ENCODE peak calls at places on chromosomes 16 and 17, in six cellular contexts. One of them, this sample, is unnamed.

GRCh38 chr17:80123791-80124190 is 22.4 kb downstream of the GAA start:
- DNase-seq in iris pigment epithelial cell: peak
- DNase-seq in memory B cell: no peak
- DNase-seq in SK-MEL-5: no peak
- DNase-seq in stimulated activated CD4-positive, alpha-beta T cell treated with anti-CD3 and anti-CD28 coated beads, Interleukin-1b, Interleukin-23, amount 100 ng/mL, for 1 hour: no peak
- DNase-seq in body of pancreas: peak
- DNase-seq in this sample: no peak

GRCh38 chr17:77117415-77117814 is 23.4 kb upstream of the SEC14L1 start:
- DNase-seq in iris pigment epithelial cell: peak
- DNase-seq in memory B cell: no peak
- DNase-seq in SK-MEL-5: no peak
- DNase-seq in stimulated activated CD4-positive, alpha-beta T cell treated with anti-CD3 and anti-CD28 coated beads, Interleukin-1b, Interleukin-23, amount 100 ng/mL, for 1 hour: no peak
- DNase-seq in body of pancreas: no peak
- DNase-seq in this sample: no peak

GRCh38 chr16:85460252-85460982 is 152.7 kb upstream of the GSE1 start:
- DNase-seq in iris pigment epithelial cell: peak
- DNase-seq in memory B cell: no peak
- DNase-seq in SK-MEL-5: no peak
- DNase-seq in stimulated activated CD4-positive, alpha-beta T cell treated with anti-CD3 and anti-CD28 coated beads, Interleukin-1b, Interleukin-23, amount 100 ng/mL, for 1 hour: no peak
- DNase-seq in body of pancreas: no peak
- DNase-seq in this sample: no peak

GRCh38 chr16:79437764-79438728 is 162.5 kb downstream of the MAF start:
- DNase-seq in iris pigment epithelial cell: no peak
- DNase-seq in memory B cell: no peak
- DNase-seq in SK-MEL-5: peak
- DNase-seq in stimulated activated CD4-positive, alpha-beta T cell treated with anti-CD3 and anti-CD28 coated beads, Interleukin-1b, Interleukin-23, amount 100 ng/mL, for 1 hour: no peak
- DNase-seq in body of pancreas: peak
- DNase-seq in this sample: no peak

GRCh38 chr16:22734313-22734869 is 79.6 kb upstream of the HS3ST2 start:
- DNase-seq in iris pigment epithelial cell: no peak
- DNase-seq in memory B cell: no peak
- DNase-seq in SK-MEL-5: no peak
- DNase-seq in stimulated activated CD4-positive, alpha-beta T cell treated with anti-CD3 and anti-CD28 coated beads, Interleukin-1b, Interleukin-23, amount 100 ng/mL, for 1 hour: no peak
- DNase-seq in body of pancreas: no peak
- DNase-seq in this sample: no peak

GRCh38 chr16:4239020-4239419 is 2.9 kb downstream of the SRL start:
- DNase-seq in iris pigment epithelial cell: no peak
- DNase-seq in memory B cell: no peak
- DNase-seq in SK-MEL-5: no peak
- DNase-seq in stimulated activated CD4-positive, alpha-beta T cell treated with anti-CD3 and anti-CD28 coated beads, Interleukin-1b, Interleukin-23, amount 100 ng/mL, for 1 hour: no peak
- DNase-seq in body of pancreas: no peak
- DNase-seq in this sample: no peak

GRCh38 chr17:28711723-28712036 is at the start of gene PROCA1:
- DNase-seq in iris pigment epithelial cell: no peak
- DNase-seq in memory B cell: no peak
- DNase-seq in SK-MEL-5: no peak
- DNase-seq in stimulated activated CD4-positive, alpha-beta T cell treated with anti-CD3 and anti-CD28 coated beads, Interleukin-1b, Interleukin-23, amount 100 ng/mL, for 1 hour: no peak
- DNase-seq in body of pancreas: no peak
- DNase-seq in this sample: no peak

GRCh38 chr17:48663134-48663924 is 37.2 kb upstream of the HOXB9 start:
- DNase-seq in iris pigment epithelial cell: no peak
- DNase-seq in memory B cell: no peak
- DNase-seq in SK-MEL-5: peak
- DNase-seq in stimulated activated CD4-positive, alpha-beta T cell treated with anti-CD3 and anti-CD28 coated beads, Interleukin-1b, Interleukin-23, amount 100 ng/mL, for 1 hour: no peak
- DNase-seq in body of pancreas: no peak
- DNase-seq in this sample: no peak

GRCh38 chr16:2529961-2530628 is 1.1 kb downstream of the CEMP1 start:
- DNase-seq in iris pigment epithelial cell: no peak
- DNase-seq in memory B cell: peak
- DNase-seq in SK-MEL-5: no peak
- DNase-seq in stimulated activated CD4-positive, alpha-beta T cell treated with anti-CD3 and anti-CD28 coated beads, Interleukin-1b, Interleukin-23, amount 100 ng/mL, for 1 hour: no peak
- DNase-seq in body of pancreas: peak
- DNase-seq in this sample: no peak

GRCh38 chr16:65111306-65111705 is 10.6 kb downstream of the CDH11 start:
- DNase-seq in iris pigment epithelial cell: no peak
- DNase-seq in memory B cell: no peak
- DNase-seq in SK-MEL-5: no peak
- DNase-seq in stimulated activated CD4-positive, alpha-beta T cell treated with anti-CD3 and anti-CD28 coated beads, Interleukin-1b, Interleukin-23, amount 100 ng/mL, for 1 hour: no peak
- DNase-seq in body of pancreas: no peak
- DNase-seq in this sample: no peak

GRCh38 chr17:5500247-5500803 is 14.0 kb downstream of the MIS12 start:
- DNase-seq in iris pigment epithelial cell: no peak
- DNase-seq in memory B cell: no peak
- DNase-seq in SK-MEL-5: no peak
- DNase-seq in stimulated activated CD4-positive, alpha-beta T cell treated with anti-CD3 and anti-CD28 coated beads, Interleukin-1b, Interleukin-23, amount 100 ng/mL, for 1 hour: no peak
- DNase-seq in body of pancreas: no peak
- DNase-seq in this sample: no peak

GRCh38 chr17:17343896-17344506 is 40.8 kb downstream of the NT5M start:
- DNase-seq in iris pigment epithelial cell: no peak
- DNase-seq in memory B cell: no peak
- DNase-seq in SK-MEL-5: no peak
- DNase-seq in stimulated activated CD4-positive, alpha-beta T cell treated with anti-CD3 and anti-CD28 coated beads, Interleukin-1b, Interleukin-23, amount 100 ng/mL, for 1 hour: no peak
- DNase-seq in body of pancreas: no peak
- DNase-seq in this sample: no peak

GRCh38 chr17:80921159-80921558 is 70.5 kb upstream of the CHMP6 start:
- DNase-seq in iris pigment epithelial cell: no peak
- DNase-seq in memory B cell: no peak
- DNase-seq in SK-MEL-5: no peak
- DNase-seq in stimulated activated CD4-positive, alpha-beta T cell treated with anti-CD3 and anti-CD28 coated beads, Interleukin-1b, Interleukin-23, amount 100 ng/mL, for 1 hour: no peak
- DNase-seq in body of pancreas: no peak
- DNase-seq in this sample: no peak

GRCh38 chr17:6654816-6655731 is 3.5 kb downstream of the C17orf100 start:
- DNase-seq in iris pigment epithelial cell: no peak
- DNase-seq in memory B cell: no peak
- DNase-seq in SK-MEL-5: no peak
- DNase-seq in stimulated activated CD4-positive, alpha-beta T cell treated with anti-CD3 and anti-CD28 coated beads, Interleukin-1b, Interleukin-23, amount 100 ng/mL, for 1 hour: no peak
- DNase-seq in body of pancreas: peak
- DNase-seq in this sample: no peak

GRCh38 chr17:8700546-8700945 is 44.1 kb downstream of the CCDC42 start:
- DNase-seq in iris pigment epithelial cell: no peak
- DNase-seq in memory B cell: no peak
- DNase-seq in SK-MEL-5: no peak
- DNase-seq in stimulated activated CD4-positive, alpha-beta T cell treated with anti-CD3 and anti-CD28 coated beads, Interleukin-1b, Interleukin-23, amount 100 ng/mL, for 1 hour: no peak
- DNase-seq in body of pancreas: no peak
- DNase-seq in this sample: no peak

GRCh38 chr17:72386619-72387237 is 265.9 kb downstream of the SOX9 start:
- DNase-seq in iris pigment epithelial cell: no peak
- DNase-seq in memory B cell: no peak
- DNase-seq in SK-MEL-5: no peak
- DNase-seq in stimulated activated CD4-positive, alpha-beta T cell treated with anti-CD3 and anti-CD28 coated beads, Interleukin-1b, Interleukin-23, amount 100 ng/mL, for 1 hour: no peak
- DNase-seq in body of pancreas: no peak
- DNase-seq in this sample: no peak

GRCh38 chr16:8948069-8948593 is 15.6 kb downstream of the USP7 start:
- DNase-seq in iris pigment epithelial cell: no peak
- DNase-seq in memory B cell: no peak
- DNase-seq in SK-MEL-5: no peak
- DNase-seq in stimulated activated CD4-positive, alpha-beta T cell treated with anti-CD3 and anti-CD28 coated beads, Interleukin-1b, Interleukin-23, amount 100 ng/mL, for 1 hour: no peak
- DNase-seq in body of pancreas: no peak
- DNase-seq in this sample: no peak

GRCh38 chr16:1102333-1102700 is 6.3 kb upstream of the C1QTNF8 start:
- DNase-seq in iris pigment epithelial cell: no peak
- DNase-seq in memory B cell: no peak
- DNase-seq in SK-MEL-5: no peak
- DNase-seq in stimulated activated CD4-positive, alpha-beta T cell treated with anti-CD3 and anti-CD28 coated beads, Interleukin-1b, Interleukin-23, amount 100 ng/mL, for 1 hour: no peak
- DNase-seq in body of pancreas: no peak
- DNase-seq in this sample: no peak

GRCh38 chr17:83099570-83100181 is 20.3 kb downstream of the METRNL start:
- DNase-seq in iris pigment epithelial cell: peak
- DNase-seq in memory B cell: no peak
- DNase-seq in SK-MEL-5: no peak
- DNase-seq in stimulated activated CD4-positive, alpha-beta T cell treated with anti-CD3 and anti-CD28 coated beads, Interleukin-1b, Interleukin-23, amount 100 ng/mL, for 1 hour: no peak
- DNase-seq in body of pancreas: peak
- DNase-seq in this sample: no peak

GRCh38 chr17:58232707-58233156 is 5.7 kb upstream of the LPO start:
- DNase-seq in iris pigment epithelial cell: peak
- DNase-seq in memory B cell: peak
- DNase-seq in SK-MEL-5: no peak
- DNase-seq in stimulated activated CD4-positive, alpha-beta T cell treated with anti-CD3 and anti-CD28 coated beads, Interleukin-1b, Interleukin-23, amount 100 ng/mL, for 1 hour: no peak
- DNase-seq in body of pancreas: no peak
- DNase-seq in this sample: peak

This sample was measured in GM18507.